ENCODE peak calls at places on chromosomes 16 and 17, in five cellular contexts. B is neural progenitor cell, T is mammary epithelial cell, D is astrocyte, G is GM23248. I is an unnamed sample.

GRCh38 chr16:79437764-79438728 is 162.5 kb downstream of the MAF start:
- DNase-seq in D (peak), B (peak), T (no peak), G (no peak), I (no peak)

GRCh38 chr17:67119102-67119501 is 74.7 kb downstream of the CACNG1 start:
- DNase-seq in B (no peak), D (no peak), G (no peak), T (no peak), I (no peak)

GRCh38 chr16:1542533-1542932 is 9.1 kb downstream of the TMEM204 start:
- DNase-seq in T (no peak), G (no peak), D (no peak), B (no peak), I (no peak)

GRCh38 chr16:83390759-83391158 is 417.0 kb upstream of the HSBP1 start:
- DNase-seq in T (no peak), B (peak), G (no peak), D (no peak), I (no peak)

GRCh38 chr17:59707971-59708425 is 544 bp downstream of the VMP1 start:
- DNase-seq in G (no peak), D (no peak), B (no peak), T (no peak), I (no peak)

GRCh38 chr17:42536048-42536371 is at the start of gene NAGLU:
- DNase-seq in T (peak), B (peak), D (peak), G (peak), I (peak)

GRCh38 chr17:28405632-28406477 is at the start of gene SLC46A1:
- DNase-seq in D (no peak), G (peak), B (peak), T (peak), I (no peak)

GRCh38 chr17:42273474-42274272 is 2.5 kb downstream of the STAT5B start:
- DNase-seq in B (no peak), D (no peak), G (no peak), T (no peak), I (no peak)

GRCh38 chr17:65656390-65657250 is 95.2 kb upstream of the AXIN2 start:
- DNase-seq in T (no peak), D (no peak), B (no peak), G (peak), I (peak)

GRCh38 chr17:76998839-76999238 is 130.6 kb downstream of the MGAT5B start:
- DNase-seq in B (no peak), G (no peak), T (no peak), D (no peak), I (no peak)

GRCh38 chr16:13014516-13014915 is 113.1 kb downstream of the SHISA9 start:
- DNase-seq in G (no peak), B (peak), T (peak), D (no peak), I (no peak)

GRCh38 chr17:28549274-28550132 is 2.9 kb downstream of the UNC119 start:
- DNase-seq in G (no peak), D (no peak), B (peak), T (no peak), I (no peak)

GRCh38 chr17:58503876-58504275 is 10.6 kb downstream of the MTMR4 start:
- DNase-seq in B (no peak), T (no peak), G (no peak), D (no peak), I (no peak)

GRCh38 chr17:50642722-50643656 is 8.3 kb downstream of the ABCC3 start:
- DNase-seq in G (no peak), D (no peak), T (peak), B (no peak), I (no peak)

GRCh38 chr16:65494080-65494479 is 372.2 kb upstream of the CDH11 start:
- DNase-seq in D (no peak), T (no peak), B (no peak), G (no peak), I (no peak)

GRCh38 chr16:85197611-85198566 is 85.6 kb upstream of the CIBAR2 start:
- DNase-seq in B (no peak), D (no peak), T (no peak), G (no peak), I (no peak)

GRCh38 chr16:21265104-21265825 is 12.8 kb downstream of the CRYM start:
- DNase-seq in G (peak), D (no peak), B (no peak), T (no peak), I (no peak)

GRCh38 chr17:50102164-50102991 is 7.2 kb downstream of the PDK2 start:
- DNase-seq in T (no peak), B (no peak), D (no peak), G (no peak), I (no peak)

GRCh38 chr16:84284168-84284722 is 10.4 kb upstream of the WFDC1 start:
- DNase-seq in B (peak), G (peak), D (no peak), T (no peak), I (no peak)

GRCh38 chr17:77291591-77292386 is 151.0 kb downstream of the SEC14L1 start:
- DNase-seq in B (no peak), G (no peak), T (no peak), D (no peak), I (no peak)

GRCh38 chr16:82456683-82457082 is 170.1 kb upstream of the CDH13 start:
- DNase-seq in B (peak), D (peak), T (peak), G (peak), I (no peak)

GRCh38 chr17:45584092-45585036 is 93.8 kb upstream of the PLEKHM1 start:
- DNase-seq in G (peak), B (peak), D (peak), T (peak), I (no peak)

GRCh38 chr17:15273141-15273793 is 8.1 kb upstream of the PMP22 start:
- DNase-seq in T (no peak), B (no peak), G (peak), D (peak), I (no peak)

DNA sequence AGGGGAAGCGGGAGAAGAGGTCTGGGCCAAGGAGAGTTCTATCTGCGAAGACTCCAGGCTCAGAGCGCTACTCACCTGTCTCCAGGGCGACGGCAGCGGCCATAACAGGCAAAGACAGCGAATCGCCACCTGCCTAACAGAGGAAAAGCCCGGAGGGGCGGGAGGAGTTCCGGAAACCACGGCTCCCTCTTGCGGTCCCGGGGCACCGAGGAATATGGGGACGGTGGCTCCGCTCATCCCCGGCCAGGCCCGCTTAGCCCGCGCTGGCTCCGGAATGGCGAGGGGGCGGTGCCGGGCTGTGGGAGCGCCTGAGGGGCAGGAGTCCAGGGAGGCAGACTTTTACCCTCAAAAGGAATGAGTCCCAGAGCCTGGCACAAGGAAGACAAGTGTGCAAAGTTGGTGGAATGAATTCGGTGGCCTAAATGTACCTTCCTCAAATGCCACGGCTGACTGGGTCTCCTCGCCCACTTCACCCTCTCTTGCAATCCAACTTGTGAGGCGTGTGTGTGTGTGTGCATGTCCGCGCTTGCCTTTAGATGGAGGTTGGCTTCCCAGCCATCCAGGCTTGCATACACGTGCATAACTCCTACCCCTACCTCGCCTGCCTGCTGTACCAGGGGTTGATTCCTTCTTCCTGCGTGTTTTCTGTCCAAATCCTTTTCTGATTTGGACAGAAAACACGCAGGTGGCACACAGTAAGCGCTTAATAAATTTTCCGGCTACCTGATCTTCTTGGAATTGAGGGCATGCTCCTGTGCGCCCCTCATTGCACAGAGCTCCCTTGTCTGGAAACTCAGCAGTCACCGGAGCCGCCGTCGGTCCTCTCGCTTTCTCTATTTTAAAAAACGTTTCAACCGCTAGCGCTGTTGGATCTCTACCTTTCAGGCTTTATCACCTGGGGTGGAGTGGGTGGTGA is 3.5 kb downstream of the C17orf100 start:
- DNase-seq in T (peak), D (no peak), G (no peak), B (peak), I (no peak)
- TF ChIP-seq EZH2 in T (no peak), D (peak), G (peak), B (peak), I (no peak)

GRCh38 chr17:39627717-39628516 is 1.2 kb downstream of the PPP1R1B start:
- DNase-seq in B (peak), D (no peak), T (no peak), G (no peak), I (no peak)
- TF ChIP-seq EZH2 in B (no peak), D (no peak), T (no peak), G (no peak), I (no peak)

DNA sequence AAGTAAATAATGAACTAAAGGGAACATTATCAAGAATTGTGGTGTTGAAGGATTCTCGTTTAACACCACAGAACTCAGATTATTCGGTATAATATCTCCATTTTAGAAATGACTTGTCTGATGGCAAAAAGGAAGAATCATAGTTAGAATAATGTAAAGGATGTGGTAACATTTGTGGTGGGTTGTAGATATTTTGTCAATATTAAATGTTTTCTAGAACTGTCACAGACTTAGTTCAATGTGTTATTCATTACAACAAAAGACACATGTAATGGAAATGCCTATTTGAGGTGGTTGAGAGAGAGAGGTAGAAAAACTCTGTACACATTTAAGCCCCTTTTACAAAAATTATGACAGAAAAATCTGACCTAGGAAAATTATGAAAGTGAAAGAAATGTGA is 1287.5 kb upstream of the CDH8 start:
- DNase-seq in D (no peak), B (no peak), T (no peak), G (no peak), I (no peak)
- TF ChIP-seq EZH2 in D (no peak), B (no peak), T (no peak), G (no peak), I (no peak)

GRCh38 chr17:38562215-38562569 is 43.6 kb downstream of the SRCIN1 start:
- DNase-seq in B (no peak), D (no peak), G (no peak), T (no peak), I (no peak)

GRCh38 chr17:38562903-38563302 is 42.8 kb downstream of the SRCIN1 start:
- DNase-seq in T (no peak), B (peak), G (no peak), D (no peak), I (no peak)

GRCh38 chr17:38560503-38561318 is 45.0 kb downstream of the SRCIN1 start:
- DNase-seq in B (peak), T (peak), G (peak), D (peak), I (no peak)

GRCh38 chr17:38559880-38560230 is 45.9 kb downstream of the SRCIN1 start:
- DNase-seq in D (no peak), B (no peak), G (no peak), T (no peak), I (no peak)

DNA sequence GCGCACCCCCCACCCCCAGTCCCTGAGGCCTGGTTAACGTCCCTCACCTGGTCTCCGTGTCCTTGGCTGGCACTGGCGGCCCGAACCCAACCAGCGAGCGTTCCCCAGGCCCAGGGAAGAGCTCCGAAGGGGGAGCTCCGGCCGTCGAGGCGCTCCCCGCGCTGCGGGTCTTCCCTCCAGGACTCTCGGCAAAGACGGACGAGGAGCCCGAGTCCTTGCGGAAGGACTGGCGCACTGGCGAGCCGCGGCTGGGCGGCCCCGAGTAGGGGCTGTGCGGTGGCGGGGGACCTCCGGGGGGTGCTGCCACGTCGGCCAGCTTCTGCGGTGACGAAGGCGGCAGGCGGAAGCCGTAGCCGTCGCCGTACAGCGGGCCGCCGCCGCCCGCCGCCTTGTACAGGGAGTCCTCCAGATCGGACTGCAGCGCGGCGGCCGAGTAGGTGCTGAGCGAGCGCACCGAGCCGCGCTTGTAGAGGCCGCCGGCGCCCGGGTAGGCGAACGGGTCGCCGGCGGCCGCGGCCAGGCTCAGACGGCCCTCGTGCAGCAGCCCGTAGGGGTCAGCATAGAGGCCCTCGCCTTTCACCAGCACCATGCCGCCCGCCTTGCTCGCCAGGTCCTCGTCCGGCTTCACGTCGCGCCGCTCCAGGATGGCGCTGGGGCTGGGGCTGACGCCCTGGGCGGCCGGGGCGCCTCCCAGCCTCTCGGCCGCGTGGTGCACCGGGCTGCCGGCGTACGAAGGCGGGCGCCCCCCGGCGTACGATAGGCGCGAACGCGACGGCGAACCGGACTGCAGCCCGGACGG is 44.1 kb downstream of the SRCIN1 start:
- DNase-seq in G (no peak), D (no peak), T (no peak), B (peak), I (no peak)
- TF ChIP-seq EZH2 in G (no peak), D (peak), T (no peak), B (peak), I (no peak)

DNA sequence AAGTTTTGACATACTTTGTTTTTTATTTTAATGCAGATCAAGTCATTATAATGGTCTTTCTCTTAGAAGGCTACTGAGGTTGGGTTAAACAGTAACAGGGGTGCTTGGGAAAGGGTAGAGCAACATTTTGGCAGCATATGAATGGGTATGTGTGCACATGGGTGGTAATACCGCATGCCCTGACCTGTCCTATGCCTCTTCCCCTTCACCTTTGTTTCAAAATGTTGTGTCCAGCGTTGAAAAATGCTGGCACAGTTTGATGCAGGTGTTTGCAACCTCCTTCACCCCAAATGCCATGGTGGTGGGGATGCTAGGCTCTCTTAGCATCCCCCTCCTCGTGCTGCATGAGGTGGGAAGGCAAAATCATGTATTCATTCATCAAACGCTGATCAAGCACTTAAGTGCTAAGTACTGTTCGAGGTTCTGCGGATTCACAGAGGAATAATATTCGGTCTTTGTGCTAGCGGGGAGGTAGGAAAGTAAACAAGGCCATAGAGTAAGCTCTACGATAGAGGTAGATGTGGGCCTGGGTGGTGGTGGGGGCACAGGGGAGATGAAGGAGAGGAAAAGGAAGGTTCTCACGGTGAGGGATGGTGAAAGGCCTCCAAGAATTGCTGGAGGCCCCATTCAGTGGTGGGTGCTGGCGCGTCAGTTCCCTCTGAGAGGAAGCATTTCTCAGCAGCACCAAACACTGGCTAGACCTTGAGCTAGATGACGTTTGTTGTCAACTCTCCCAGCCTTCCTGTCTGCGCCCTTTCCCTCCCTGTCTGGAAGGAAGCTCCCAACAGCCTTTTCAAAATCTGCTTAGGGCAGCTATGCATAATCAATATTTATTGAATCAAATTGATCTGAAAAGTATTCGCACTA is 13.3 kb upstream of the MARCHF10 start:
- DNase-seq in B (no peak), D (peak), G (no peak), T (peak), I (no peak)
- TF ChIP-seq EZH2 in B (no peak), D (no peak), G (no peak), T (no peak), I (no peak)

GRCh38 chr17:38569701-38570512 is 35.8 kb downstream of the SRCIN1 start:
- DNase-seq in G (no peak), T (no peak), D (no peak), B (no peak), I (no peak)
- TF ChIP-seq EZH2 in G (no peak), T (no peak), D (no peak), B (no peak), I (no peak)

GRCh38 chr17:39598047-39598481 is 9.7 kb downstream of the NEUROD2 start:
- DNase-seq in D (no peak), G (no peak), T (no peak), B (no peak), I (no peak)
- TF ChIP-seq EZH2 in D (no peak), G (no peak), T (peak), B (no peak), I (no peak)

I was measured in GM12878.